ENCODE peak calls at places on chromosomes 5 and 9, in eight cellular contexts. One of them, this sample, is unnamed.

GRCh38 chr9:91433180-91433579 is 9.5 kb upstream of the NFIL3 start:
- DNase-seq in cardiac muscle cell: peak; percentile 31
- DNase-seq in Peyer's patch: no peak
- DNase-seq in AG10803: peak; percentile 93
- DNase-seq in AG04450: peak; percentile 90
- DNase-seq in GM12864: no peak
- DNase-seq in heart left ventricle: no peak
- DNase-seq in body of pancreas: no peak
- DNase-seq in this sample: peak; percentile 37

GRCh38 chr5:175681045-175681974 is 23.4 kb downstream of the HRH2 start:
- DNase-seq in heart left ventricle: peak; percentile 54
- DNase-seq in Peyer's patch: peak; percentile 8
- DNase-seq in cardiac muscle cell: peak; percentile 38
- DNase-seq in body of pancreas: no peak
- DNase-seq in AG04450: no peak
- DNase-seq in GM12864: no peak
- DNase-seq in AG10803: no peak
- DNase-seq in this sample: no peak

GRCh38 chr5:173016621-173017046 is 33.1 kb downstream of the ATP6V0E1 start:
- DNase-seq in Peyer's patch: no peak
- DNase-seq in body of pancreas: peak; percentile 41
- DNase-seq in GM12864: no peak
- DNase-seq in heart left ventricle: peak; percentile 36
- DNase-seq in AG04450: no peak
- DNase-seq in AG10803: peak; percentile 70
- DNase-seq in cardiac muscle cell: peak; percentile 64
- DNase-seq in this sample: no peak

GRCh38 chr5:123951204-123951977 is 439.4 kb downstream of the CSNK1G3 start:
- DNase-seq in cardiac muscle cell: no peak
- DNase-seq in AG04450: peak; percentile 86
- DNase-seq in body of pancreas: no peak
- DNase-seq in Peyer's patch: no peak
- DNase-seq in AG10803: peak; percentile 91
- DNase-seq in GM12864: no peak
- DNase-seq in heart left ventricle: no peak
- DNase-seq in this sample: no peak

GRCh38 chr5:6682239-6682638 is 31.0 kb upstream of the TENT4A start:
- DNase-seq in heart left ventricle: no peak
- DNase-seq in Peyer's patch: no peak
- DNase-seq in cardiac muscle cell: no peak
- DNase-seq in body of pancreas: no peak
- DNase-seq in AG10803: no peak
- DNase-seq in GM12864: no peak
- DNase-seq in AG04450: no peak
- DNase-seq in this sample: no peak

GRCh38 chr5:6829150-6829784 is 116.0 kb downstream of the TENT4A start:
- DNase-seq in cardiac muscle cell: no peak
- DNase-seq in AG10803: peak; percentile 31
- DNase-seq in body of pancreas: no peak
- DNase-seq in heart left ventricle: no peak
- DNase-seq in GM12864: peak; percentile 44
- DNase-seq in Peyer's patch: no peak
- DNase-seq in AG04450: no peak
- DNase-seq in this sample: no peak

GRCh38 chr5:168920019-168920813 is 341.0 kb upstream of the PANK3 start:
- DNase-seq in cardiac muscle cell: no peak
- DNase-seq in body of pancreas: no peak
- DNase-seq in AG10803: no peak
- DNase-seq in AG04450: no peak
- DNase-seq in GM12864: no peak
- DNase-seq in heart left ventricle: no peak
- DNase-seq in Peyer's patch: no peak
- DNase-seq in this sample: no peak

GRCh38 chr5:15789661-15790060 is 289.7 kb downstream of the FBXL7 start:
- DNase-seq in AG10803: no peak
- DNase-seq in body of pancreas: no peak
- DNase-seq in AG04450: no peak
- DNase-seq in Peyer's patch: no peak
- DNase-seq in heart left ventricle: no peak
- DNase-seq in GM12864: no peak
- DNase-seq in cardiac muscle cell: no peak
- DNase-seq in this sample: no peak

GRCh38 chr9:126456396-126456795 is 129.8 kb downstream of the MVB12B start:
- DNase-seq in heart left ventricle: no peak
- DNase-seq in body of pancreas: peak; percentile 0
- DNase-seq in AG10803: no peak
- DNase-seq in AG04450: no peak
- DNase-seq in Peyer's patch: no peak
- DNase-seq in cardiac muscle cell: no peak
- DNase-seq in GM12864: no peak
- DNase-seq in this sample: no peak

GRCh38 chr5:150778517-150779396 is at the start of gene SMIM3:
- DNase-seq in body of pancreas: peak; percentile 86
- DNase-seq in heart left ventricle: peak; percentile 88
- DNase-seq in GM12864: no peak
- DNase-seq in cardiac muscle cell: peak; percentile 91
- DNase-seq in AG10803: peak; percentile 68
- DNase-seq in AG04450: no peak
- DNase-seq in Peyer's patch: peak; percentile 87
- DNase-seq in this sample: peak; percentile 89

GRCh38 chr5:173902743-173903142 is 14.6 kb downstream of the CPEB4 start:
- DNase-seq in heart left ventricle: no peak
- DNase-seq in cardiac muscle cell: no peak
- DNase-seq in body of pancreas: no peak
- DNase-seq in Peyer's patch: no peak
- DNase-seq in GM12864: no peak
- DNase-seq in AG04450: no peak
- DNase-seq in AG10803: no peak
- DNase-seq in this sample: no peak

GRCh38 chr5:139278540-139279274 is 14.8 kb upstream of the MATR3 start:
- DNase-seq in Peyer's patch: no peak
- DNase-seq in GM12864: no peak
- DNase-seq in body of pancreas: no peak
- DNase-seq in AG10803: no peak
- DNase-seq in cardiac muscle cell: no peak
- DNase-seq in heart left ventricle: no peak
- DNase-seq in AG04450: no peak
- DNase-seq in this sample: no peak
- H3K4me3 ChIP-seq in Peyer's patch: no peak overlapping the region
- H3K4me3 ChIP-seq in GM12864: peak overlapping the region; percentile 21
- H3K4me3 ChIP-seq in body of pancreas: no peak overlapping the region
- H3K4me3 ChIP-seq in AG10803: no peak overlapping the region
- H3K4me3 ChIP-seq in cardiac muscle cell: no peak overlapping the region
- H3K4me3 ChIP-seq in heart left ventricle: no peak overlapping the region
- H3K4me3 ChIP-seq in AG04450: no peak overlapping the region
- H3K4me3 ChIP-seq in this sample: no peak overlapping the region

DNA sequence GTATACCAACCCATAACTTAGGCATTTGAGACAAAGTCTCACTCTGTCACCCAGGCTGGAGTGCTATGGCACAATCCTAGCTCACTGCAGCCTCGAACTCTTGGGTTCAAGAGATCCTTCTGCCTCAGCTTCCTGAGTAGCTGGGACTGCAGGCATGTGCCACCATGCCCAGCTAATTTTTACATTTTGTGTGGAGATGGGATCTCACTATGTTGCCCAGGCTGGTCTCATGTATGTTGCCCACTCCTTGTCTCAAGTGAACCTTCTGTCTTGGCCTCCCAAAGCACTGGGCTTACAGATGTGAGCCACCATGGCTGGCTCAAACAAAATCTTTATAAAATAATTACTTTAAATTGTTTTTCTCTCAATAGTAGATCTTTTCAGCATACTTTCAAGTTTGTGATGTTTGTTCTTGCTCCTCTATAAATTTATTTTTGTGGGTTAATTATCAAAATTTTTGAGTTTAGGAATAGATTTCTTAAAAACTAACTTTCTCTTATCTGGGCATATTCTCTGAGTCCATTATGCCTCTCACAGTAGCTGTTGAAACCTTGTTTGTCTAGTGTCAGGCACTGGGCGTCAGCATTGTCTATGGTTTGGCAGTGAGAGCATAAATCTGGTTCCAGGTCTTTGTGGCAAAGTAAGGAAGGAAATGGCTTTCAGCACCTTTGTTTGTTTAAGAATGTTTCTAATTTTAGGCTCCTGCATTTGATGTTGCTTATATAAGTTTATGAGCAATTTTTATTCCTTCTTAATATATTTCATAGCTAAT is 38.7 kb downstream of the NLN start:
- DNase-seq in GM12864: peak; percentile 15
- DNase-seq in heart left ventricle: peak; percentile 39
- DNase-seq in Peyer's patch: peak; percentile 50
- DNase-seq in AG10803: peak; percentile 82
- DNase-seq in body of pancreas: peak; percentile 43
- DNase-seq in cardiac muscle cell: no peak
- DNase-seq in AG04450: no peak
- DNase-seq in this sample: peak; percentile 43
- TF ChIP-seq CTCF in GM12864: peak; percentile 33
- TF ChIP-seq CTCF in heart left ventricle: peak; percentile 53
- TF ChIP-seq CTCF in Peyer's patch: no peak
- TF ChIP-seq CTCF in AG10803: peak; percentile 65
- TF ChIP-seq CTCF in body of pancreas: no peak
- TF ChIP-seq CTCF in cardiac muscle cell: peak; percentile 47
- TF ChIP-seq CTCF in AG04450: peak; percentile 3
- TF ChIP-seq CTCF in this sample: no peak

GRCh38 chr5:179342577-179342976 is 2.7 kb downstream of the ADAMTS2 start:
- DNase-seq in AG04450: no peak
- DNase-seq in Peyer's patch: no peak
- DNase-seq in AG10803: peak; percentile 75
- DNase-seq in cardiac muscle cell: peak; percentile 56
- DNase-seq in GM12864: no peak
- DNase-seq in body of pancreas: no peak
- DNase-seq in heart left ventricle: no peak
- DNase-seq in this sample: no peak
- H3K4me3 ChIP-seq in AG04450: peak overlapping the region; percentile 78
- H3K4me3 ChIP-seq in Peyer's patch: no peak overlapping the region
- H3K4me3 ChIP-seq in AG10803: peak overlapping the region; percentile 88
- H3K4me3 ChIP-seq in cardiac muscle cell: no peak overlapping the region
- H3K4me3 ChIP-seq in GM12864: no peak overlapping the region
- H3K4me3 ChIP-seq in body of pancreas: no peak overlapping the region
- H3K4me3 ChIP-seq in heart left ventricle: peak overlapping the region; percentile 70
- H3K4me3 ChIP-seq in this sample: no peak overlapping the region

GRCh38 chr5:57304931-57305330 is 131.1 kb downstream of the GPBP1 start:
- DNase-seq in AG04450: no peak
- DNase-seq in AG10803: no peak
- DNase-seq in heart left ventricle: no peak
- DNase-seq in Peyer's patch: no peak
- DNase-seq in body of pancreas: no peak
- DNase-seq in cardiac muscle cell: no peak
- DNase-seq in GM12864: no peak
- DNase-seq in this sample: no peak

GRCh38 chr5:57302164-57302563 is 128.3 kb downstream of the GPBP1 start:
- DNase-seq in AG10803: no peak
- DNase-seq in AG04450: no peak
- DNase-seq in heart left ventricle: no peak
- DNase-seq in Peyer's patch: no peak
- DNase-seq in cardiac muscle cell: no peak
- DNase-seq in GM12864: no peak
- DNase-seq in body of pancreas: no peak
- DNase-seq in this sample: no peak

GRCh38 chr5:57303985-57304384 is 130.1 kb downstream of the GPBP1 start:
- DNase-seq in Peyer's patch: no peak
- DNase-seq in AG10803: no peak
- DNase-seq in AG04450: no peak
- DNase-seq in cardiac muscle cell: no peak
- DNase-seq in body of pancreas: no peak
- DNase-seq in heart left ventricle: no peak
- DNase-seq in GM12864: no peak
- DNase-seq in this sample: no peak

GRCh38 chr5:57299945-57300344 is 126.1 kb downstream of the GPBP1 start:
- DNase-seq in body of pancreas: no peak
- DNase-seq in heart left ventricle: no peak
- DNase-seq in Peyer's patch: no peak
- DNase-seq in AG04450: no peak
- DNase-seq in GM12864: no peak
- DNase-seq in cardiac muscle cell: no peak
- DNase-seq in AG10803: no peak
- DNase-seq in this sample: no peak

DNA sequence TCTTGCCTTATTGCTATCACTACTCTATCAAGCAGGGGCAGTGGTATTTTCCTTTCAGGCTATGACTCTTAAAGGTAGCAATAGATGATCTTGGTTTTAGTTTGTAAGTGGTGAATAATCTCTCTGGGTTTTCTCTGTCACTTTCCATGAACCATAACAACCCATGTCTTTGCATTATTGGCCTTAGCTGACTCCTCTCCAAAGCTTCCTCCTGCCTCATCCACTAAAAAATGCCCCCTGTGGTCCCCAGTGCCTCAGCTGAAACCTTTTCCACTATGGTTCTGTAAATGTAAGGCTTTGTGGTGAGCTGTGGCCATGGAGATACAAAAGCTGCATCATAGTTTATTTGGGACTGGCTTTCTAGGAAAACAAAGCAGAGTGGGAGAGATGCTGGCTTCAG is 128.8 kb downstream of the GPBP1 start:
- DNase-seq in Peyer's patch: no peak
- DNase-seq in heart left ventricle: no peak
- DNase-seq in body of pancreas: no peak
- DNase-seq in AG04450: no peak
- DNase-seq in GM12864: no peak
- DNase-seq in cardiac muscle cell: no peak
- DNase-seq in AG10803: peak; percentile 13
- DNase-seq in this sample: no peak
- TF ChIP-seq CTCF in Peyer's patch: no peak
- TF ChIP-seq CTCF in heart left ventricle: no peak
- TF ChIP-seq CTCF in body of pancreas: no peak
- TF ChIP-seq CTCF in AG04450: no peak
- TF ChIP-seq CTCF in GM12864: no peak
- TF ChIP-seq CTCF in cardiac muscle cell: no peak
- TF ChIP-seq CTCF in AG10803: no peak
- TF ChIP-seq CTCF in this sample: no peak

DNA sequence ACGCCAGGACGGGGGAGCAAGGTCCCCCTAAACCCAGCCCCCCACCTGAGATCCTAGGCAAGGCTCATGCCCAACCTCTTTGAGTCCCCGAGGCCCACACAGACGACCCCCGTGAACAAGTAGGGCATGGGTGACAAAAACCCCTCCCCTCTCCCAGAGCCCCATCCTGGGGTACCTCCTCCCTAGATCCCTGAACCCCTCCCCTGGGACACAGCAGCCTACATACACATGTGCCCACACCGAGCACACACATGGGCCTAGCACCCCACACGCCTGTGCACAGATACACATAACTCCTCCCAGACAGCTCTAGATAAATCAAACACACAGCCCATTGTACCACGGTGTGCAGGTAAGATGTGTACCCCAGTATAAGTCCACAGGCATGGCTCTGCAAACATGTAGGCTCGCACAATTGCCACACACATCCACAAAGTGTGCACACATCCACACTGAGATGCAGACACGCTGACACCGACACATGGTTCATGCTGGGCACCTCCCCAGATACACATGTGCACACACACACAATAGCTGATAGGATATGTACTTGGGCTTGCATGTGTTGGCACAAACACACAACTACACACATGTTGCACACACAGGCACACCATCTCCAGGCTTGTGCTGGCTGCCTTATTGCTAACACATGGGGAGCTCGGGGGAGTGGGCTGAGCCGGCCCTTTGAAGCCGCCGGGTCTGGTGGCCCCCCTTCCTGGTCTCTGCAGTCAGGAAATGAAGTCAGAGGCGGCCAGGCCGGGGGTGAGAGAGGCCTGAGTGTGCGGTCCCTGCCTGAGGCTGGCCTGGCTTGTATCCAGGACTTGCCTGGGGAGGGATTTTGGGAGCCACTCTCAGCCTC is 30.3 kb downstream of the GOLGA2 start:
- DNase-seq in AG04450: peak; percentile 26
- DNase-seq in AG10803: peak; percentile 76
- DNase-seq in body of pancreas: no peak
- DNase-seq in heart left ventricle: peak; percentile 77
- DNase-seq in GM12864: no peak
- DNase-seq in cardiac muscle cell: no peak
- DNase-seq in Peyer's patch: no peak
- DNase-seq in this sample: no peak
- H3K4me3 ChIP-seq in AG04450: peak overlapping the region; percentile 17
- H3K4me3 ChIP-seq in AG10803: peak overlapping the region; percentile 26
- H3K4me3 ChIP-seq in body of pancreas: no peak overlapping the region
- H3K4me3 ChIP-seq in heart left ventricle: peak overlapping the region; percentile 46
- H3K4me3 ChIP-seq in GM12864: no peak overlapping the region
- H3K4me3 ChIP-seq in cardiac muscle cell: no peak overlapping the region
- H3K4me3 ChIP-seq in Peyer's patch: no peak overlapping the region
- H3K4me3 ChIP-seq in this sample: no peak overlapping the region